ENCODE peak calls at places on chromosomes 6 and 20, in seven cellular contexts. K is cardiac muscle cell; Y is mammary epithelial cell; A is CD8-positive, alpha-beta T cell; L is fibroblast of lung; B is HL-60; W is HCT116. Z is an unnamed sample.
A peak's percentile ranks its signal among the peaks of the same experiment; 100 is the strongest.

GRCh38 chr6:108368431-108369030 is 73.7 kb downstream of the AFG1L start:
- DNase-seq in Y (no peak), A (no peak), B (no peak), K (no peak), L (no peak), W (no peak), Z (no peak)

GRCh38 chr6:16243055-16243454 is 4.7 kb downstream of the GMPR start:
- DNase-seq in L (peak; percentile 73), Y (peak; percentile 89), W (no peak), A (no peak), B (no peak), K (no peak), Z (no peak)

GRCh38 chr6:166453651-166454050 is 70.9 kb upstream of the MPC1 start:
- DNase-seq in Y (no peak), W (no peak), A (no peak), L (no peak), K (no peak), B (no peak), Z (no peak)

GRCh38 chr20:21323640-21324039 is 20.5 kb downstream of the XRN2 start:
- DNase-seq in W (peak; percentile 27), A (no peak), L (peak; percentile 85), B (no peak), K (no peak), Y (peak; percentile 84), Z (peak; percentile 88)

GRCh38 chr6:166325383-166326042 is 16.8 kb downstream of the SFT2D1 start:
- DNase-seq in A (no peak), B (no peak), K (no peak), W (no peak), L (no peak), Y (no peak), Z (no peak)

GRCh38 chr6:38349795-38350194 is 289.9 kb downstream of the BTBD9 start:
- DNase-seq in W (no peak), B (no peak), K (no peak), A (no peak), L (peak; percentile 60), Y (no peak), Z (peak; percentile 83)

GRCh38 chr6:151352410-151353399 is 38.7 kb downstream of the ZBTB2 start:
- DNase-seq in L (no peak), Y (no peak), A (no peak), W (no peak), B (no peak), K (no peak), Z (no peak)

GRCh38 chr6:94254689-94255088 is 835.3 kb upstream of the EPHA7 start:
- DNase-seq in A (no peak), Y (no peak), L (peak; percentile 39), W (no peak), B (no peak), K (peak; percentile 33), Z (no peak)

GRCh38 chr6:40347571-40348011 is 239.6 kb downstream of the LRFN2 start:
- DNase-seq in Y (no peak), L (no peak), B (no peak), A (no peak), K (peak; percentile 59), W (no peak), Z (no peak)

GRCh38 chr20:33803921-33804337 is 7.2 kb upstream of the CHMP4B start:
- DNase-seq in K (no peak), A (no peak), L (peak; percentile 63), B (no peak), W (no peak), Y (peak; percentile 66), Z (peak; percentile 86)

GRCh38 chr6:165641672-165642156 is 21.3 kb downstream of the PDE10A start:
- DNase-seq in A (no peak), K (no peak), B (no peak), Y (no peak), L (no peak), W (no peak), Z (no peak)

GRCh38 chr6:165469483-165469882 is 160.1 kb upstream of the C6orf118 start:
- DNase-seq in L (no peak), B (no peak), W (no peak), A (no peak), Y (no peak), K (no peak), Z (no peak)

GRCh38 chr20:40617594-40617993 is 71.4 kb downstream of the MAFB start:
- DNase-seq in B (no peak), L (no peak), W (no peak), K (no peak), A (no peak), Y (no peak), Z (no peak)

GRCh38 chr6:34333858-34334257 is 58.6 kb downstream of the NUDT3 start:
- DNase-seq in L (no peak), W (no peak), A (no peak), K (peak; percentile 40), Y (no peak), B (no peak), Z (no peak)

GRCh38 chr6:31075528-31075927 is 36.8 kb downstream of the C6orf15 start:
- DNase-seq in K (no peak), B (no peak), L (peak; percentile 77), Y (peak; percentile 63), W (no peak), A (no peak), Z (peak; percentile 48)

GRCh38 chr6:65461121-65461520 is 245.9 kb downstream of the EYS start:
- DNase-seq in W (no peak), B (no peak), L (no peak), K (peak; percentile 13), Y (no peak), A (no peak), Z (no peak)

GRCh38 chr6:45438156-45438555 is 60.4 kb upstream of the SUPT3H start:
- DNase-seq in Y (no peak), W (no peak), L (no peak), A (no peak), K (no peak), B (no peak), Z (no peak)

GRCh38 chr6:43733471-43734293 is 36.3 kb upstream of the VEGFA start:
- DNase-seq in Y (peak; percentile 46), B (no peak), A (peak; percentile 25), L (no peak), W (no peak), K (no peak), Z (no peak)

GRCh38 chr6:107330190-107330589 is 129.2 kb downstream of the PDSS2 start:
- DNase-seq in B (no peak), K (no peak), W (no peak), L (no peak), Y (no peak), A (no peak), Z (no peak)

GRCh38 chr20:58339741-58340140 is 30.2 kb downstream of the RAB22A start:
- DNase-seq in B (no peak), Y (no peak), A (no peak), K (no peak), W (no peak), L (no peak), Z (no peak)

GRCh38 chr6:72748759-72749158 is 126.9 kb downstream of the KCNQ5 start:
- DNase-seq in K (no peak), L (peak; percentile 77), W (no peak), Y (peak; percentile 98), A (no peak), B (no peak), Z (peak; percentile 57)

GRCh38 chr6:100968934-100969333 is 87.8 kb upstream of the ASCC3 start:
- DNase-seq in K (no peak), Y (no peak), A (no peak), W (no peak), B (no peak), L (no peak), Z (no peak)

GRCh38 chr20:49187330-49188100 is 619 bp downstream of the STAU1 start:
- DNase-seq in Y (no peak), K (peak; percentile 38), B (no peak), A (no peak), L (no peak), W (no peak), Z (peak; percentile 20)

GRCh38 chr6:2047855-2048254 is 197.6 kb downstream of the GMDS start:
- DNase-seq in B (no peak), W (no peak), K (no peak), L (peak; percentile 77), A (no peak), Y (no peak), Z (no peak)

GRCh38 chr6:151240036-151240685 is 394 bp downstream of the AKAP12 start:
- DNase-seq in A (no peak), B (no peak), K (peak; percentile 90), Y (peak; percentile 45), L (peak; percentile 83), W (peak; percentile 59), Z (peak; percentile 83)

DNA sequence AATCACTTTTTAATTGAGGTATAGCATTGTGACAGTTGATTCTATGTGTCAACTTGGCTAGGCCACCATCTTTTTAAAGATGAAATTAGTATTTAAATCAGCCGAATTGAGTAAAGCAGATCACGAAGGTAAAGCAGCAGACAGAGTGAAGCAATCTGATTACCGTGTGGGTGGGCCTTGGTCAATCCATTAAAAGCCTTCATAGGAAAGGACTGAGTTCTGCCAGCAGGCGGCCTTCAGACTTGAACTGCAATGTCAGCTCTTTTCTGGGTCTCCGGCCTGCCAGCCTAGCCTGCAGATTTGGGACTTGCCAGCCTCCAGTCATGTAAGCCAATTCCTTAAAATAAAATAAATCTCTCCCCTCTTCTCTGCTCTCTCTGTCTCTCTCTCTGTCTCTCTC is 22.4 kb upstream of the TGM2 start:
- DNase-seq in A (no peak), Y (no peak), K (peak; percentile 43), W (no peak), L (peak; percentile 64), B (no peak), Z (peak; percentile 63)
- TF ChIP-seq CTCF in A (no peak), Y (peak; percentile 12), K (peak; percentile 16), W (peak; percentile 37), L (peak; percentile 58), B (no peak), Z (peak; percentile 45)

GRCh38 chr6:20211037-20211940 is 980 bp downstream of the MBOAT1 start:
- DNase-seq in K (no peak), Y (peak; percentile 85), A (no peak), L (peak; percentile 53), W (no peak), B (no peak), Z (peak; percentile 44)
- H3K4me3 ChIP-seq in K (peak overlapping the region; percentile 50), Y (peak overlapping the region; percentile 80), A (peak overlapping the region; percentile 62), L (peak overlapping the region; percentile 82), W (peak overlapping the region; percentile 72), B (peak overlapping the region; percentile 77), Z (peak overlapping the region; percentile 86)

DNA sequence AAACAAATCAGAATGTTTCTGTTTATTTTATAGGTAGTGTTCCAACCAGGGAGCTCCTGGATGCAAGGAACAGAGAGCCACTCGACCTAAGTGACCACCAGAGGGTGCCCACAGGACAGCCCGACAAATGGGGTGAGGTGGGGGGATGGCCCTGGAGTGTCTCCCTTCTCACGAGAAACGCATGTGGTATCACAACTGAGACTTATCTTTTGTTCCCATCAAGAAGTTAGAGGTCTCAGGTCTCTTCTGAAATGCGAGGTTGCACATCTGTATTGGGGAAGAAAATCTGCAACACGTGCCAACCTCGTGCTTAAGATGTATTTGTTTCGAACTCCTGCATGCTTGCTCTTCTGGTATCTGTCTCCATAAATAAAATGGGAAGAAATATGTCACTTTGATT is 104.0 kb downstream of the ISM1 start:
- DNase-seq in K (peak; percentile 38), W (peak; percentile 18), B (no peak), A (no peak), Y (no peak), L (peak; percentile 27), Z (peak; percentile 59)
- TF ChIP-seq CTCF in K (peak; percentile 63), W (peak; percentile 74), B (no peak), A (no peak), Y (peak; percentile 37), L (peak; percentile 55), Z (peak; percentile 79)

DNA sequence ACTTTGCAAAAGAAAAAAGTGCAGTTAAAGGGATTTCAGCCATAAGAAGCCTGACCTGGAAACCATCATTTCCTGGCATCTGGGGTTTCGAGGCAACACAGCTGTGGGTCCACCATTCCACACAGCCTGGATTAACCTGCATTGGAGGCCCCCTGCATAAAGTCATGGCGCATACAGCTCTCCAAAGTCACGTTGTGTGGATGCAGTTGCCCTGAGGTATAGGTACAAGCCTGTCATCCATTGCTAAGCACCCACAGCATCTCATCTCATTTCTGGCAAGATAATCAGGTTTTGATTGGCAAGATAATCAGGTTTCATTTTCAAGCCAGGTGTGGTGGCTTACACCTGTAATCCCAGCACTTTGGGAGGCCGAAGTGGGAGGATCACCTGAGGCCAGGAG is 54.5 kb upstream of the TAGAP start:
- DNase-seq in B (no peak), A (no peak), W (no peak), K (no peak), L (no peak), Y (no peak), Z (no peak)
- H3K4me3 ChIP-seq in B (no peak overlapping the region), A (peak overlapping the region; percentile 25), W (no peak overlapping the region), K (no peak overlapping the region), L (no peak overlapping the region), Y (no peak overlapping the region), Z (no peak overlapping the region)

Z was measured in fibroblast of villous mesenchyme.